ENCODE peak calls at places on chromosomes 5 and 9, in four cellular contexts. U is HepG2, B is SK-N-SH, N is GM12878. Q is an unnamed sample.

GRCh38 chr5:160297776-160298175 is 14.6 kb downstream of the CCNJL start:
- DNase-seq in U (no peak), N (no peak), B (no peak), Q (no peak)

GRCh38 chr5:56070795-56071539 is 76.2 kb upstream of the IL6ST start:
- DNase-seq in N (no peak), B (no peak), U (peak; percentile 31), Q (no peak)

GRCh38 chr9:125524522-125524921 is 182.5 kb downstream of the MAPKAP1 start:
- DNase-seq in U (no peak), B (no peak), N (no peak), Q (no peak)

GRCh38 chr5:65163698-65164097 is 318.0 kb downstream of the ADAMTS6 start:
- DNase-seq in U (no peak), N (no peak), B (no peak), Q (no peak)

GRCh38 chr9:97525451-97525850 is 24.0 kb downstream of the TMOD1 start:
- DNase-seq in B (no peak), U (no peak), N (no peak), Q (no peak)

GRCh38 chr9:106947097-106947496 is 84.1 kb downstream of the ZNF462 start:
- DNase-seq in N (no peak), U (no peak), B (no peak), Q (no peak)

GRCh38 chr9:93082841-93083411 is 13.1 kb upstream of the CARD19 start:
- DNase-seq in U (no peak), B (peak; percentile 16), N (no peak), Q (no peak)

GRCh38 chr9:107447834-107448233 is 41.7 kb downstream of the KLF4 start:
- DNase-seq in U (no peak), B (no peak), N (no peak), Q (no peak)

GRCh38 chr9:37550781-37551180 is 25.4 kb downstream of the FBXO10 start:
- DNase-seq in U (no peak), N (no peak), B (no peak), Q (no peak)

GRCh38 chr5:17314907-17315471 is 97.6 kb downstream of the BASP1 start:
- DNase-seq in U (no peak), B (no peak), N (peak; percentile 28), Q (no peak)

GRCh38 chr9:70933318-70933717 is 188.1 kb downstream of the TRPM3 start:
- DNase-seq in B (no peak), U (no peak), N (no peak), Q (no peak)

GRCh38 chr5:61114441-61114840 is 47.8 kb downstream of the SMIM15 start:
- DNase-seq in U (no peak), B (no peak), N (no peak), Q (no peak)

GRCh38 chr9:129210125-129210524 is 32.1 kb upstream of the IER5L start:
- DNase-seq in N (no peak), U (no peak), B (no peak), Q (no peak)

GRCh38 chr9:79681576-79681975 is 109.8 kb downstream of the TLE4 start:
- DNase-seq in N (no peak), U (no peak), B (no peak), Q (no peak)

GRCh38 chr9:110330484-110331115 is 7.1 kb downstream of the TXNDC8 start:
- DNase-seq in U (no peak), N (no peak), B (no peak), Q (no peak)

GRCh38 chr5:178420424-178420823 is 169.8 kb downstream of the COL23A1 start:
- DNase-seq in B (peak; percentile 49), U (no peak), N (no peak), Q (no peak)

GRCh38 chr5:34699155-34700077 is 43.3 kb downstream of the RAI14 start:
- DNase-seq in N (no peak), B (no peak), U (no peak), Q (peak; percentile 95)

GRCh38 chr5:3862906-3863305 is 267.3 kb downstream of the IRX1 start:
- DNase-seq in U (no peak), N (no peak), B (no peak), Q (no peak)

GRCh38 chr5:57735754-57736153 is 253.1 kb upstream of the ACTBL2 start:
- DNase-seq in B (no peak), U (peak; percentile 14), N (no peak), Q (no peak)

GRCh38 chr9:8371686-8372085 is 572.1 kb upstream of the DMAC1 start:
- DNase-seq in B (no peak), U (no peak), N (no peak), Q (no peak)

GRCh38 chr5:159971931-159972461 is 36.9 kb upstream of the TTC1 start:
- DNase-seq in B (peak; percentile 61), N (no peak), U (no peak), Q (no peak)

GRCh38 chr5:50691399-50692016 is 25.1 kb downstream of the PARP8 start:
- DNase-seq in N (no peak), U (no peak), B (no peak), Q (no peak)

GRCh38 chr5:137758719-137759312 is 4.7 kb upstream of the HNRNPA0 start:
- DNase-seq in N (peak; percentile 57), B (no peak), U (peak; percentile 32), Q (no peak)
- TF ChIP-seq NFIC in N (peak; percentile 90), B (no peak), U (no peak), Q (no peak)

GRCh38 chr9:88916875-88917274 is 74.4 kb upstream of the S1PR3 start:
- DNase-seq in N (no peak), U (no peak), B (no peak), Q (no peak)

GRCh38 chr9:88920645-88921044 is 70.6 kb upstream of the S1PR3 start:
- DNase-seq in N (no peak), U (no peak), B (no peak), Q (no peak)

GRCh38 chr9:88917375-88917774 is 73.9 kb upstream of the S1PR3 start:
- DNase-seq in B (no peak), U (no peak), N (no peak), Q (no peak)

GRCh38 chr9:88915916-88916315 is 75.4 kb upstream of the S1PR3 start:
- DNase-seq in N (no peak), U (no peak), B (no peak), Q (no peak)
- TF ChIP-seq MAX in N (no peak), U (no peak), B (no peak), Q (no peak)

GRCh38 chr9:6441269-6441668 is 28.3 kb downstream of the UHRF2 start:
- DNase-seq in B (no peak), N (no peak), U (no peak), Q (no peak)
- TF ChIP-seq NFIC in B (peak; percentile 30), N (no peak), U (no peak), Q (no peak)

GRCh38 chr5:181223041-181223728 is at the start of gene TRIM41:
- DNase-seq in U (peak; percentile 96), B (peak; percentile 89), N (peak; percentile 94), Q (peak; percentile 81)
- TF ChIP-seq MAX in U (no peak), B (peak; percentile 86), N (no peak), Q (peak; percentile 84)

GRCh38 chr5:53052499-53052898 is 57.1 kb downstream of the MOCS2 start:
- DNase-seq in N (no peak), U (no peak), B (no peak), Q (no peak)

GRCh38 chr5:53059281-53059680 is 50.3 kb downstream of the MOCS2 start:
- DNase-seq in B (no peak), U (no peak), N (no peak), Q (no peak)

GRCh38 chr5:53055359-53055758 is 54.2 kb downstream of the MOCS2 start:
- DNase-seq in B (no peak), U (no peak), N (no peak), Q (no peak)

GRCh38 chr5:53048248-53048647 is 59.1 kb downstream of the ITGA2 start:
- DNase-seq in N (no peak), B (no peak), U (no peak), Q (no peak)

GRCh38 chr5:53053364-53053763 is 56.2 kb downstream of the MOCS2 start:
- DNase-seq in U (no peak), B (no peak), N (no peak), Q (no peak)
- TF ChIP-seq NFIC in U (no peak), B (no peak), N (no peak), Q (no peak)

GRCh38 chr5:157431544-157432200 is 28.3 kb upstream of the NIPAL4 start:
- DNase-seq in B (no peak), U (peak; percentile 34), N (peak; percentile 35), Q (no peak)
- TF ChIP-seq MAX in B (no peak), U (no peak), N (no peak), Q (no peak)

DNA sequence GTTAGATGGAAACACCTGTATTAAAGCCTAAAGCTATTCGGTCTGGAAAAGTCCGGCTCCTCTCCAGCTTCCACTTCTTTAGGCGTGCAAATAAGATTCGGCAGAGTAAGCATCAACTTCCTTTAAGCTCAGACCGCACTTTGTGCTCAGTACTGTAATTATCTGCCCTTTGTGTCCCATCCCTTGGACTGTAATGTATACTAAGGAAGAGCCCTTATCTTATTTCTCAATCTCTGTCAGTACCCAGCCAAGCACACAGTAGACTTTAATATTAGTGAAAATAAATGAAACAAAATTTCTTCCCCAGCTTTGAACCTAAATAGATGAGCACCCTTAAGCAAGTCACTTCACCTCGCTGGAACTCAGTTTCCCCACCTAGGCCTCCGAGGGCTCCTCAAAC is 490 bp downstream of the RIGI start:
- DNase-seq in N (peak; percentile 7), U (no peak), B (no peak), Q (no peak)
- TF ChIP-seq NFIC in N (no peak), U (no peak), B (no peak), Q (no peak)

DNA sequence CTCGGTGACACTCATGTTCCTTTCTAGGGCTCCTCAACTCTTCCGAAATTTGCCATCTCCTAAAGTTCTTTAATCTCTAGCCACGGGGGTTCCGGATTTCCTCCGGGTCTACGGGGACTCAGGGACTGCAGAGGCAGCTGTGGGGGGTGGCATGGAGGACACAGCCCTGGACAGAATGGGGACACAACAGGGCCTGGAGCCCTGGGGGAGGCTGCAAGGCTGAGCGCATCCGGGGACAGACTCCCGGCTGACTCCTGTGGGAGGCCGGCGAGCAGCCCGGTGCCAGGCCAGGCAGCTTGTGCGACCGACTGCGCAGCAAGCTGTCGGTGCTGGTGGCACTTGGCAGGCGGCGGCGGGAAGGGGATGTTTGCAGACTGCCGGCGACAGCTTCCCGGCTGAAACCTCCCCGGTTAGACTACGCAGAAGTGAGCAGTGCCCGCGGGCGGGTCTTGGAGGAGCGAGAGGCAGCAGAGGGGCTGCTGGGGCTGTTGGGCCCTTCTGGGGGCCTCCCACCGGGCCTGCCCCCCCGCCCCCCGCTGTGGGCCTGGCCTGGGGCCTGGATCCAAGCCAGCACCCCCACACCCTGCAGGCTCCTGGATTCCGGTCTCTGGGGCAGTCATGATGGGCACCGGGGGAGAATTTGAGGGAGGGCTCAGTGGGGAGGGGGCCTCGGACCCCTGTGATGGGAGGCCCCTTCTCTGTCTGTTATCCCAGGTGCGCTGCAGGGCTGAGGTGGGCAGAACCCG is 28.7 kb upstream of the UBAC1 start:
- DNase-seq in N (no peak), B (no peak), U (no peak), Q (no peak)
- TF ChIP-seq MAX in N (no peak), B (no peak), U (no peak), Q (no peak)

GRCh38 chr5:86807046-86807712 is 189.4 kb downstream of the COX7C start:
- DNase-seq in U (no peak), B (no peak), N (no peak), Q (no peak)

GRCh38 chr5:86806206-86806605 is 188.5 kb downstream of the COX7C start:
- DNase-seq in B (no peak), U (peak; percentile 32), N (no peak), Q (no peak)
- TF ChIP-seq NFIC in B (no peak), U (no peak), N (no peak), Q (no peak)

GRCh38 chr9:1086517-1086916 is 36.4 kb downstream of the DMRT2 start:
- DNase-seq in B (no peak), U (no peak), N (no peak), Q (no peak)
- TF ChIP-seq MAX in B (no peak), U (no peak), N (no peak), Q (no peak)